ENCODE peak calls at places on chromosomes 7 and 10, in four cellular contexts. One of them, this sample, is unnamed.
A peak's percentile ranks its signal among the peaks of the same experiment; 100 is the strongest.

GRCh38 chr7:121126801-121127534 is 138.5 kb downstream of the CPED1 start:
- DNase-seq in SK-N-SH: peak; percentile 4
- DNase-seq in fibroblast of lung: peak; percentile 59
- DNase-seq in PC-9: no peak
- DNase-seq in this sample: no peak

GRCh38 chr7:137978464-137979237 is 23.2 kb downstream of the CREB3L2 start:
- DNase-seq in PC-9: peak; percentile 97
- DNase-seq in fibroblast of lung: peak; percentile 98
- DNase-seq in SK-N-SH: no peak
- DNase-seq in this sample: no peak

GRCh38 chr7:133429371-133429770 is 176.5 kb downstream of the EXOC4 start:
- DNase-seq in SK-N-SH: no peak
- DNase-seq in fibroblast of lung: peak; percentile 53
- DNase-seq in PC-9: no peak
- DNase-seq in this sample: no peak

GRCh38 chr7:131336956-131337355 is 9.3 kb downstream of the MKLN1 start:
- DNase-seq in fibroblast of lung: peak; percentile 44
- DNase-seq in PC-9: no peak
- DNase-seq in SK-N-SH: no peak
- DNase-seq in this sample: no peak

GRCh38 chr10:90857635-90858488 is at the start of gene HTR7:
- DNase-seq in PC-9: no peak
- DNase-seq in fibroblast of lung: peak; percentile 41
- DNase-seq in SK-N-SH: peak; percentile 90
- DNase-seq in this sample: peak; percentile 93

GRCh38 chr7:36357054-36357453 is 32.6 kb upstream of the ANLN start:
- DNase-seq in fibroblast of lung: no peak
- DNase-seq in SK-N-SH: no peak
- DNase-seq in PC-9: no peak
- DNase-seq in this sample: no peak

GRCh38 chr7:12229046-12229445 is 18.0 kb downstream of the TMEM106B start:
- DNase-seq in PC-9: no peak
- DNase-seq in SK-N-SH: no peak
- DNase-seq in fibroblast of lung: peak; percentile 29
- DNase-seq in this sample: no peak

GRCh38 chr10:31975157-31975765 is 46.6 kb upstream of the ARHGAP12 start:
- DNase-seq in fibroblast of lung: no peak
- DNase-seq in PC-9: no peak
- DNase-seq in SK-N-SH: no peak
- DNase-seq in this sample: peak; percentile 52

GRCh38 chr7:109873296-109873695 is 1217.6 kb upstream of the LRRN3 start:
- DNase-seq in PC-9: no peak
- DNase-seq in fibroblast of lung: no peak
- DNase-seq in SK-N-SH: no peak
- DNase-seq in this sample: no peak

GRCh38 chr10:76337641-76338040 is 906.2 kb downstream of the LRMDA start:
- DNase-seq in PC-9: no peak
- DNase-seq in SK-N-SH: no peak
- DNase-seq in fibroblast of lung: peak; percentile 61
- DNase-seq in this sample: no peak

DNA sequence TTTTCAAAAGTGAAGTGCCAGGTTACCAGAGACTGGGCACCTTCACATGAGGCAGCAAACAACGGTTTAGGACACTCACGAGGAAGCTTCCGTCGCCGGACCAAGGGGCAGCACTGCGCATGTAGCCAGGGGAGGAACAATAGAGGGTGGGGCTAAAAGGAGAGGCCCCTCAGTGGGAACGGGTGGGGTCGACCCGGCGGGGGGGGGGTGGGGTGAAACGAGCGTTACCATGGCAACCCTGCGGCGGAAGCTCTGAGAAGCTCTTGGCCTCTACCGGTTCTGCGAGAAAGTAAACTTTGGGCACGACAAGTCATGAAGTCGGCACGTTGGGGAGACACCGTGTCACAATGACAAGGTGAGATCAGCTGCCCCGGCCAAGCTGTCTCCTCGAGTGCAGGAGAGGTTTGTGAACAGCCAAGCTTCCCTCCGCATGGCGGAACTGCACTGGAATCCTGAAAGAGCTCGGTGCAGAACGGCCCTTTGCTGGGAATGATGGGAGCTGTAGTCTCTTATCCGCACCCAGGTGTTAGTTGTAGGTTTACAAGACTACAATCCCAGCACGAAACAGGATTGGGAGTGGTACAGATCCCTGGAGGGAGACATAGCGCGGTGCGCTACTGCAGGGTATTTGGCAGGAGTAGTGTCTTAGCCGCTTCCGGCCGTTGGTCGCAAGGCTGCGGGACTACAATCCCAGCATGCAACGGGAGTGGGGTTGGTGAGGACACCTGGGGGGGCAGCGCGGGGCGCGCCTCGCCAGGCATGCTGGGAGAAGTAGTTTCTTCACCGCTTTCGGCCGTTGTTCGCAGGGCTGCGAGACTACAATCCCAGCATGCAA is 72.8 kb upstream of the ZNF722 start:
- DNase-seq in SK-N-SH: peak; percentile 96
- DNase-seq in PC-9: peak; percentile 39
- DNase-seq in fibroblast of lung: peak; percentile 2
- DNase-seq in this sample: no peak
- H3K4me3 ChIP-seq in SK-N-SH: peak overlapping the region; percentile 77
- H3K4me3 ChIP-seq in PC-9: peak overlapping the region; percentile 15
- H3K4me3 ChIP-seq in fibroblast of lung: peak overlapping the region; percentile 20
- H3K4me3 ChIP-seq in this sample: no peak overlapping the region

DNA sequence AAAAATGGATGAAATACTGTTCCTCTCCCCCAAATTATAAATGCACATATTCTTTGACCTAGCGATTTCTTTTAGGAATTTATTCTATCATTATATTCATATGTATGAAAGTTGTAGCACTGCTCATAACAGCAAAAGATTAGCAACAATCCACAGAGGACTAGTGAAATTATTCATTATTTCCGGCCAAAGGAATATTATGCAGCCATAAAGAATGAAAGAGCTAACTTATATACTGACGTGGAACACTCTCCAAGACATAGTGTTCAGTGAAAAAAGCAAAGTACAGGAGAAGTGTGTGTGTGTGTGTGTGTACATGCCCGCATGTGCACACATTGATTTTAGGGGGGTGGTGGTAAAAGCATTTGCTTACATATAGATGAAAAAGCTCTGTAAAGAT is 23.3 kb downstream of the MMS19 start:
- DNase-seq in PC-9: no peak
- DNase-seq in fibroblast of lung: no peak
- DNase-seq in SK-N-SH: no peak
- DNase-seq in this sample: no peak
- H3K36me3 ChIP-seq in PC-9: peaks cover 7% of the 10 kb centered on the region
- H3K36me3 ChIP-seq in fibroblast of lung: peaks cover 11% of the 10 kb centered on the region
- H3K36me3 ChIP-seq in SK-N-SH: peaks cover 66% of the 10 kb centered on the region
- H3K36me3 ChIP-seq in this sample: peaks cover 40% of the 10 kb centered on the region

GRCh38 chr7:1056785-1057410 is 12.6 kb downstream of the GPR146 start:
- DNase-seq in SK-N-SH: no peak
- DNase-seq in fibroblast of lung: no peak
- DNase-seq in PC-9: no peak
- DNase-seq in this sample: no peak
- H3K4me3 ChIP-seq in SK-N-SH: no peak overlapping the region
- H3K4me3 ChIP-seq in fibroblast of lung: no peak overlapping the region
- H3K4me3 ChIP-seq in PC-9: no peak overlapping the region
- H3K4me3 ChIP-seq in this sample: no peak overlapping the region

DNA sequence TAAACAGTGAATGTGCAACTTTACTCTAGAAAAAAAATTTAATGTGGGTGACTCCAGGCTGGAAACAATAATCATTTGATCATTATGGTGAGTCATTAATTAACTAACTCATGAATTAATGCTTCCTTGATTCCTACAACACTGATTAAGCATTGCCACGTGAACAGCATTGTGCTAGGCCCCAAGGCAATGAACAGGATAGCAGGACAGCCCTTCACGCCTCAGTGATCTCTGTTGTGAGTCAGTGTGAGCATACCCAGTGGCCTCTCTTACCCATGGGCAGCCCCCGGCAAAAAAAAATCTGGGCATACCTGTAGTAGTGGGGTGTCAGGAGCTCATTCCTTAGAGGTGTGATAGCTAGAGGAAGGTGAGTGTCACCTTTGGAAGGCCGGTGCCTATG is 76.0 kb downstream of the DENND2A start:
- DNase-seq in SK-N-SH: no peak
- DNase-seq in fibroblast of lung: no peak
- DNase-seq in PC-9: peak; percentile 99
- DNase-seq in this sample: no peak
- H3K36me3 ChIP-seq in SK-N-SH: no peaks in the 10 kb centered on the region
- H3K36me3 ChIP-seq in fibroblast of lung: peaks cover 1% of the 10 kb centered on the region
- H3K36me3 ChIP-seq in PC-9: no peaks in the 10 kb centered on the region
- H3K36me3 ChIP-seq in this sample: no peaks in the 10 kb centered on the region

GRCh38 chr7:70829221-70830059 is 302.5 kb upstream of the GALNT17 start:
- DNase-seq in fibroblast of lung: peak; percentile 64
- DNase-seq in PC-9: no peak
- DNase-seq in SK-N-SH: peak; percentile 81
- DNase-seq in this sample: peak; percentile 73
- H3K4me3 ChIP-seq in fibroblast of lung: peak overlapping the region; percentile 41
- H3K4me3 ChIP-seq in PC-9: no peak overlapping the region
- H3K4me3 ChIP-seq in SK-N-SH: no peak overlapping the region
- H3K4me3 ChIP-seq in this sample: peak overlapping the region; percentile 14